ENCODE peak calls at places on chromosomes 5 and 9, in ten cellular contexts. X is T-helper 2 cell, J is fibroblast of the aortic adventitia, V is HFFc6, I is endothelial cell of umbilical vein, C is left kidney, L is NCI-H1105, T is SK-N-DZ, B is esophagus squamous epithelium, Z is HS-5. E is an unnamed sample.

GRCh38 chr5:111511174-111512025 is 935 bp downstream of the STARD4 start:
- DNase-seq in V (peak; percentile 17), J (peak; percentile 52), C (peak; percentile 9), B (no peak), X (no peak), L (no peak), Z (no peak), T (no peak), I (peak; percentile 69), E (no peak)

GRCh38 chr5:42908086-42908485 is 96.4 kb upstream of the SELENOP start:
- DNase-seq in C (no peak), L (no peak), I (no peak), X (no peak), T (no peak), V (no peak), B (no peak), Z (no peak), J (no peak), E (no peak)

GRCh38 chr9:125679597-125680189 is 27.3 kb downstream of the MAPKAP1 start:
- DNase-seq in I (no peak), T (no peak), Z (no peak), X (no peak), B (no peak), V (no peak), L (no peak), J (no peak), C (peak; percentile 47), E (no peak)

GRCh38 chr9:120845255-120845654 is 2.5 kb upstream of the PSMD5 start:
- DNase-seq in B (no peak), C (no peak), V (no peak), L (no peak), Z (no peak), X (no peak), I (no peak), T (no peak), J (no peak), E (no peak)

GRCh38 chr5:78404682-78405293 is 44.4 kb downstream of the SCAMP1 start:
- DNase-seq in V (no peak), Z (no peak), B (no peak), X (no peak), J (no peak), C (peak; percentile 7), T (no peak), L (no peak), I (no peak), E (no peak)

GRCh38 chr9:93083592-93084470 is 12.2 kb upstream of the CARD19 start:
- DNase-seq in Z (no peak), J (no peak), L (no peak), X (no peak), I (no peak), B (no peak), C (no peak), V (no peak), T (no peak), E (no peak)

GRCh38 chr5:158691576-158691975 is 408.1 kb downstream of the EBF1 start:
- DNase-seq in L (peak; percentile 17), X (no peak), T (no peak), C (no peak), B (no peak), I (no peak), J (no peak), V (no peak), Z (no peak), E (no peak)

GRCh38 chr5:97425511-97425910 is 242.5 kb upstream of the RIOK2 start:
- DNase-seq in V (no peak), C (no peak), T (peak; percentile 6), Z (no peak), L (no peak), X (no peak), B (no peak), J (peak; percentile 14), I (peak; percentile 24), E (no peak)

GRCh38 chr9:137759649-137760321 is 117.8 kb upstream of the CACNA1B start:
- DNase-seq in L (no peak), C (peak; percentile 54), Z (no peak), B (no peak), T (peak; percentile 40), I (no peak), V (no peak), J (no peak), X (no peak), E (no peak)

GRCh38 chr9:77965445-77965844 is 66.2 kb downstream of the GNAQ start:
- DNase-seq in C (no peak), B (no peak), T (no peak), L (no peak), J (no peak), X (no peak), V (no peak), Z (no peak), I (no peak), E (no peak)

GRCh38 chr5:89582768-89583339 is 699.9 kb upstream of the MEF2C start:
- DNase-seq in X (no peak), J (peak; percentile 16), C (no peak), V (no peak), B (no peak), Z (no peak), L (no peak), I (no peak), T (no peak), E (no peak)

GRCh38 chr5:102411-103043 is 10.6 kb downstream of the PLEKHG4B start:
- DNase-seq in J (no peak), V (no peak), B (no peak), I (no peak), T (no peak), X (no peak), Z (no peak), L (no peak), C (no peak), E (no peak)

GRCh38 chr9:75993434-75993833 is 103.0 kb downstream of the PCSK5 start:
- DNase-seq in J (peak; percentile 53), V (no peak), X (no peak), L (no peak), Z (no peak), T (no peak), C (no peak), B (no peak), I (peak; percentile 66), E (peak; percentile 32)

GRCh38 chr5:93054424-93055165 is 526.4 kb downstream of the NR2F1-AS1 start:
- DNase-seq in C (no peak), J (peak; percentile 47), V (no peak), B (no peak), L (no peak), T (no peak), I (no peak), X (no peak), Z (no peak), E (no peak)

GRCh38 chr5:150583541-150584225 is 56.8 kb upstream of the SYNPO start:
- DNase-seq in I (no peak), L (no peak), B (no peak), C (no peak), Z (no peak), T (no peak), X (no peak), V (no peak), J (no peak), E (no peak)

GRCh38 chr5:172443441-172444109 is 10.8 kb downstream of the SH3PXD2B start:
- DNase-seq in B (no peak), C (peak; percentile 13), J (peak; percentile 99), Z (peak; percentile 87), I (peak; percentile 97), T (no peak), L (no peak), V (peak; percentile 91), X (peak; percentile 15), E (peak; percentile 93)

GRCh38 chr9:135864447-135865049 is 42.8 kb downstream of the CAMSAP1 start:
- DNase-seq in C (peak; percentile 74), B (no peak), V (peak; percentile 21), L (peak; percentile 22), X (peak; percentile 16), Z (no peak), J (peak; percentile 62), I (peak; percentile 51), T (peak; percentile 41), E (no peak)

GRCh38 chr9:96660693-96661248 is 5.7 kb upstream of the PRXL2C start:
- DNase-seq in I (no peak), C (peak; percentile 65), L (no peak), J (no peak), B (no peak), V (no peak), Z (no peak), T (no peak), X (no peak), E (no peak)

GRCh38 chr9:75664597-75664996 is 225.9 kb upstream of the PCSK5 start:
- DNase-seq in T (no peak), X (no peak), Z (no peak), V (no peak), L (peak; percentile 29), C (no peak), J (no peak), I (no peak), B (no peak), E (no peak)

GRCh38 chr5:170475269-170476000 is 28.4 kb upstream of the KCNIP1 start:
- DNase-seq in J (no peak), B (no peak), Z (no peak), V (no peak), L (no peak), I (no peak), T (no peak), C (peak; percentile 63), X (no peak), E (no peak)

GRCh38 chr5:172364773-172365172 is 81.2 kb upstream of the UBTD2 start:
- DNase-seq in B (no peak), X (no peak), J (no peak), C (peak; percentile 10), T (no peak), L (no peak), I (no peak), Z (no peak), V (no peak), E (no peak)

GRCh38 chr9:116280529-116280928 is 126.9 kb downstream of the PAPPA start:
- DNase-seq in J (no peak), C (no peak), Z (no peak), T (no peak), I (no peak), B (no peak), L (no peak), V (no peak), X (no peak), E (no peak)

GRCh38 chr5:36285837-36286615 is 15.7 kb downstream of the RANBP3L start:
- DNase-seq in C (no peak), I (no peak), B (no peak), X (no peak), Z (no peak), J (no peak), L (no peak), T (no peak), V (no peak), E (no peak)

GRCh38 chr5:75265731-75266130 is 29.1 kb upstream of the ANKRD31 start:
- DNase-seq in X (peak; percentile 10), Z (peak; percentile 6), J (peak; percentile 57), B (no peak), V (peak; percentile 45), L (no peak), T (peak; percentile 19), C (peak; percentile 51), I (peak; percentile 28), E (no peak)

GRCh38 chr9:114168281-114169028 is 13.1 kb downstream of the COL27A1 start:
- DNase-seq in X (no peak), L (no peak), C (no peak), I (no peak), J (no peak), T (no peak), V (no peak), B (no peak), Z (no peak), E (no peak)

GRCh38 chr9:16625831-16626230 is 244.6 kb downstream of the BNC2 start:
- DNase-seq in J (peak; percentile 74), V (peak; percentile 40), B (no peak), T (no peak), X (no peak), L (no peak), Z (no peak), I (peak; percentile 65), C (no peak), E (no peak)

GRCh38 chr5:131745594-131746175 is 51.1 kb downstream of the FNIP1 start:
- DNase-seq in T (no peak), V (no peak), I (no peak), B (no peak), L (no peak), X (no peak), J (no peak), C (no peak), Z (no peak), E (no peak)

GRCh38 chr9:70470050-70471015 is 55.9 kb upstream of the KLF9 start:
- DNase-seq in J (peak; percentile 80), I (peak; percentile 36), B (no peak), C (peak; percentile 40), V (no peak), T (no peak), L (no peak), X (no peak), Z (no peak), E (no peak)

E was measured in non-pigmented ciliary epithelial cell.